ENCODE peak calls at places on chromosomes 16 and 17, in four cellular contexts. O, D, T and C are unnamed samples.

GRCh38 chr16:88681709-88682451 is 4.4 kb downstream of the SNAI3 start:
- DNase-seq in O (peak), D (peak), T (no peak), C (no peak)

GRCh38 chr17:45103269-45103795 is 29.0 kb downstream of the PLCD3 start:
- DNase-seq in O (no peak), D (peak), T (no peak), C (no peak)

GRCh38 chr16:56911771-56912541 is 20.0 kb upstream of the HERPUD1 start:
- DNase-seq in O (peak), D (peak), T (peak), C (no peak)

GRCh38 chr17:15262291-15263205 is 2.6 kb downstream of the PMP22 start:
- DNase-seq in O (peak), D (peak), T (peak), C (peak)

GRCh38 chr17:29212681-29213121 is 32.5 kb upstream of the MYO18A start:
- DNase-seq in O (no peak), D (no peak), T (no peak), C (no peak)

GRCh38 chr17:10117581-10118001 is 80.8 kb downstream of the GAS7 start:
- DNase-seq in O (peak), D (peak), T (peak), C (no peak)

GRCh38 chr17:66190738-66191606 is 961 bp downstream of the CEP112 start:
- DNase-seq in O (no peak), D (no peak), T (no peak), C (no peak)

GRCh38 chr16:23573822-23574221 is 16.3 kb downstream of the UBFD1 start:
- DNase-seq in O (no peak), D (no peak), T (no peak), C (no peak)

GRCh38 chr16:66278111-66278531 is 88.4 kb upstream of the CDH5 start:
- DNase-seq in O (no peak), D (no peak), T (peak), C (peak)

GRCh38 chr16:66553223-66553622 is 847 bp downstream of the CKLF start:
- DNase-seq in O (no peak), D (no peak), T (no peak), C (no peak)

GRCh38 chr17:68509151-68510057 is 2.8 kb upstream of the PRKAR1A start:
- DNase-seq in O (no peak), D (peak), T (no peak), C (no peak)

GRCh38 chr16:17306745-17307144 is 164.0 kb downstream of the XYLT1 start:
- DNase-seq in O (no peak), D (no peak), T (no peak), C (no peak)